ENCODE peak calls at places on chromosomes 4 and X, in four cellular contexts. O is GM23248; K is CD4-positive, alpha-beta memory T cell; I is IMR-90. Y is an unnamed sample.

GRCh38 chrX:13658602-13659001 is 5.7 kb downstream of the TCEANC start:
- DNase-seq in K (no peak), I (peak), O (peak), Y (peak)

GRCh38 chrX:997631-998137 is 214.8 kb downstream of the CRLF2 start:
- DNase-seq in I (no peak), K (no peak), O (no peak), Y (no peak)

GRCh38 chr4:55359397-55359916 is 13.4 kb downstream of the SRD5A3 start:
- DNase-seq in K (no peak), O (peak), I (no peak), Y (peak)

GRCh38 chr4:24794916-24795665 is at the start of gene SOD3:
- DNase-seq in I (peak), O (peak), K (no peak), Y (peak)

GRCh38 chr4:141220271-141220654 is 432 bp upstream of the ZNF330 start:
- DNase-seq in I (no peak), O (peak), K (no peak), Y (no peak)

GRCh38 chr4:62191446-62191845 is 991.3 kb downstream of the ADGRL3 start:
- DNase-seq in I (no peak), K (no peak), O (no peak), Y (no peak)

GRCh38 chr4:40576651-40577480 is 52.8 kb downstream of the RBM47 start:
- DNase-seq in K (no peak), O (peak), I (peak), Y (peak)

GRCh38 chr4:26179316-26179760 is 141.5 kb upstream of the RBPJ start:
- DNase-seq in I (no peak), K (no peak), O (peak), Y (no peak)

GRCh38 chr4:8709729-8710360 is 117.3 kb downstream of the CPZ start:
- DNase-seq in I (no peak), K (no peak), O (no peak), Y (no peak)

GRCh38 chr4:151429957-151430548 is 21.1 kb downstream of the FHIP1A start:
- DNase-seq in I (no peak), O (no peak), K (no peak), Y (no peak)

GRCh38 chr4:63325140-63325539 is 1084.1 kb downstream of the TECRL start:
- DNase-seq in I (no peak), O (no peak), K (no peak), Y (no peak)

GRCh38 chrX:114675365-114675764 is 91.5 kb downstream of the HTR2C start:
- DNase-seq in O (peak), I (no peak), K (no peak), Y (peak)

DNA sequence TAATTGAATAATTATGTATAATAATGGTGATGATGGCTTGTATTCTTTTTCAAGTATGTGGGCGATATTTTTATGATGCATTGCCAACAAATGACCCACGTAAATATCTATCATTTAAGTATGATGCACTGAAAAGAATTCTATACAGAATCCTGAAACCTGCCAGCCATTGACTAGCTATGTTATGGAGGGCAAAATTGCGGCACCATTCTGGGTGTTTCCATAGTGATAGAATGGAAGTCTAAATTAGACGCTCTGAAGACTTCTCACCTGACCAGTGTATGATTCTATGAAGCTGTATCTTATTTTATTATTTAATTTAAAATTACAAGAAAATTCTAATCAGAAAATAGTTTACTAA is 673 bp upstream of the CENPC start:
- DNase-seq in K (no peak), O (no peak), I (no peak), Y (no peak)
- H3K4me3 ChIP-seq in K (no peak), O (peak), I (peak), Y (peak)

DNA sequence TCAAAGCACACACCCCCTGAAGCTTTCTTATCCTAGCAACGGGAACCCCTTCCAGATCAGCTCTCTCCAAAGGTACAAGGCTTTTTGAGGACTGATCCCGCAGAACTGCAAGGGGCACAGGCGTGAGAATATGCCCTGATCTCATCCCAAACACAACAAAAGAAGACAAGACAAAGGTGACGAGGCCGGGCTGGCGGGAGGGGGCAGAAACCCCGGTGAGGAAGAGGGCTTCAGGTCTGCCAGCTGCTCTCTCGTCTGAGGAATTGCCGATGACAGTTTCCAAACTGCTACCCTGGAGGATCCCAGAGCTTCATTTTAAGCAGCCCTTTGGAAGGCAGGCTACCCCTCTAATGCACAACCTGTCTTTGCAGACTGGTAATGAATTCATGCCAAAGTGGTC is 3.4 kb downstream of the HCFC1 start:
- DNase-seq in K (peak), I (no peak), O (no peak), Y (no peak)
- H3K4me3 ChIP-seq in K (peak), I (no peak), O (peak), Y (no peak)

GRCh38 chrX:149908308-149908707 is 21.1 kb upstream of the HSFX4 start:
- DNase-seq in I (no peak), K (no peak), O (no peak), Y (no peak)

GRCh38 chrX:149898554-149898953 is 17.6 kb downstream of the MAGEA8 start:
- DNase-seq in K (no peak), O (no peak), I (no peak), Y (no peak)

GRCh38 chrX:149908727-149909126 is 20.6 kb upstream of the HSFX4 start:
- DNase-seq in O (no peak), K (no peak), I (no peak), Y (no peak)

GRCh38 chrX:149909324-149910177 is 19.8 kb upstream of the HSFX4 start:
- DNase-seq in K (peak), I (no peak), O (no peak), Y (no peak)

GRCh38 chrX:149903889-149904748 is 23.1 kb downstream of the MAGEA8 start:
- DNase-seq in I (peak), O (peak), K (no peak), Y (peak)
- H3K4me3 ChIP-seq in I (peak), O (peak), K (no peak), Y (no peak)

DNA sequence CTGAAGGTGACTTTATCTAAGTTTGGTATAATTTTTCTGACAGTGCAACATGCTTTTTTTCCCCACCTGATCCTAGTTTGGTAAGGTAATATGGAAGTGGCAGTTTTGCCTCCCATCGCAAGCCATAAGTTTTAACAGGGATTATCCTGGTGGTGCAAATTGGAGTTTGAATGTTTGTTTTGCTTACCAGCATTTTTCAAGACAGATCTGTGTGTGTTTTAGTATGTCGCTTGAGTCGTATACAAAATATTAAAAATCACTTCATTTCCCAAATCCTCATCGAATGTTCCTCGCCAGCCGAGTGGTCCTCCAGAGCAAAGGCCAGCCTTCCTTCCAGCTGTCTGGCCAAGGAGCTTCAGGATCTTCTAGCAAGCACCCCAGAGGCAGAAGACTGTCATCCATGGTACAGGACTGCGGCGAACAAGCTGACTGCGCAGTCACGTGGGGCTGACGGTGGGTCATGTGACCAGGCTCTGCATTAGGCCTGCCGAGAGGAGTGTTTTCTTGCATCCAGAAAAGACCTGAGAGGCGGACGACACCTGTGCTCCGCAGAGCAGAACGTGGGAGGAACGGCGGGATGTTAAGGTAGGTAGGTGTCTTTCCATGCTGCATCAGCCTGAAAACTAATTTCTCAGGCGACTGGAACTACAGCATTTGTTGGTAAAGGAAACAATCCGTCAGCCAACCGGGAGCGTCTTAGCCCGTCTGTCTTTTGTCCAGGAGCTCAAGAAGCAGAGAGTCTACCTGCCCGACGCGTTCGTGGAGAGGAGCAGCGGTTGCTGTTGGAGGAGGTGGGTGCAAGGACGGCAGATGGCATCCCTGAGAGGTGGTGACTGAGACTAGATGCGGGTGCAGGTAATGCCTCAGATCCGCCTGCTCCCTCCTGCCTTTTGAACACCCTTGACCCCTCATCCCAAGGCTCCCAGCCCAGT is at the start of gene GPRASP3:
- DNase-seq in I (peak), O (peak), K (peak), Y (peak)
- H3K4me3 ChIP-seq in I (peak), O (peak), K (peak), Y (peak)

DNA sequence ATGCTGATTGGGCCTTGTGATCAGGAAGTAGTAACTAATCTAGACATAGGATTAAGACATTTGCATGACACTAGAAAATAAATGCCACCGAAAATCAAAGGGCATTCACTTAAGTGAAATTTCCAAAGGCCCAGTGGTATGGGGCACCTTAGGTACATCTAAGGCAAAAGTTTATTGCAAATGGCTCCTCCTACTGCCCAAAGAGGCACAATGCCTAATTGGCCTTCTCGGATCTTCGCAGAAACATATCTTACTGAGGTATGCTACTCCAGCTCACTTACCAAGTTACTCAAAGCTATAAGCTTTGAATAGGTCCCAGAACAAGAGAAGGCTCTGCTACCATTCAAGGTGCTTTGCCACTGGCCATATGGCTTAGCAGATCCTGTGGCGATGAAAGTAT is 174.8 kb upstream of the CXCL13 start:
- DNase-seq in K (no peak), I (no peak), O (no peak), Y (no peak)
- H3K4me3 ChIP-seq in K (no peak), I (no peak), O (no peak), Y (no peak)

GRCh38 chrX:102744307-102744706 is 23.8 kb downstream of the GPRASP3 start:
- DNase-seq in K (no peak), I (no peak), O (no peak), Y (no peak)

GRCh38 chrX:102739642-102740041 is 19.1 kb downstream of the GPRASP3 start:
- DNase-seq in K (no peak), O (no peak), I (peak), Y (peak)

GRCh38 chrX:102746134-102746584 is 25.6 kb downstream of the GPRASP3 start:
- DNase-seq in K (no peak), O (peak), I (no peak), Y (peak)

DNA sequence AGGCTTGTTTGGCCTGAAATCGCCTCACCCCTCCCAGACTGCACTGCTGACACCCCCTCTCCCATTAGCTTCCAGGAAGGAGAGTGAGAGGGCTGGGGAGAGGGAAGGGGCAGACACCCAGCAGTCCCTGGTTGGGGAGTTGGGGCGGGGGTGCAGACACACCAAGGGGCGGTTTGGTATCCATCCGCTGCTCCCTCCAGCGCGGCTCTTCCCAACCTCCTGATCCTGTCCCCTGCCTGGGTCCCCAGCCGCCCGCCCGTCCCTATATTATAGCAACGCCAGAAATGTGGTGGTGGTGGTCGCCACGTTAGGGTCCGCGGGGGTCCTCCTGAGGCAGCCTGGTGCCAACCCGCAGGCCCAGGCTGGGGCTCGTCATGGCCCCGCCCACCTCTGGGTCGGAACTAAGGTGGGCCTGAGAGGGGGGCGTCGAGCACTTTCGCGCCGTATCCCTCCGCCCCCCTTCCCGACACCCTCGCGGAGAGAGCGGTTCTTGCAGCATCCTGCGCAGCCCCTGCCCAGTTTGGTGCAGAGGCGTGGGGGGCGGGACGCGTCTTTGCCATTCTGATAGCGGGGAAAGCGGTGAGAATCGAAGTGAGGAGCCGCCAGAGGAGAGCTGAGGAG is 25.1 kb downstream of the GPRASP3 start:
- DNase-seq in K (no peak), O (peak), I (no peak), Y (no peak)
- H3K4me3 ChIP-seq in K (peak), O (peak), I (peak), Y (peak)

DNA sequence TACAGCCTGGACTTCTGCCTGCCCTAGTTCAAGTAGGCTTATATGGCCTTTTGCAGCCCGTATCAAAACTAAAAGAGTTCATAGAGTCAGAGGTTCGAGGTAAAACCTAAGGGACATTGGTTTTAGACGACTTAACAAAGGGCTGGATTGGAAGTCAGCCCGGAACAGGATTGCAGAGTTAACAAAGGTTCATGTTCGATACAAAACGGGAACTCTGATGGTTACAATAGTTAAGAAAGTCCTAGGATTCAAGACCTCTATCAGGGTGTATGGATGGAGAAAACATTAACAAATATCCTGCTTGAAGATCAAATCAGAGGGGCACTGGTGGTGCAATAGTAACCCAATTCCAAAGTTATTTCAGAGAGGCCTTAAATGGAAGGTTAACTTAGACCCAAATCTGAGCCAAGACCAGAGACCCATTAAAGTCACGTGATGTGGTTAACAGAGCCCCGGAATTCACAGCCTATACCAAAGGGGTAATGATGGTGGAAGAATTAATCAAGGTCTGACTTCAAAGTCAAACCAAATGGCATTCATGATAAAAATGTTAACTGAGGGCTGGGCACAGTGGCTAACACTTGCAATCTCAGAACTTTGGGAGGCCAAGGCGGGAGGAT is 656 bp upstream of the ZNF630 start:
- DNase-seq in K (no peak), O (no peak), I (no peak), Y (no peak)
- H3K4me3 ChIP-seq in K (no peak), O (peak), I (peak), Y (no peak)

DNA sequence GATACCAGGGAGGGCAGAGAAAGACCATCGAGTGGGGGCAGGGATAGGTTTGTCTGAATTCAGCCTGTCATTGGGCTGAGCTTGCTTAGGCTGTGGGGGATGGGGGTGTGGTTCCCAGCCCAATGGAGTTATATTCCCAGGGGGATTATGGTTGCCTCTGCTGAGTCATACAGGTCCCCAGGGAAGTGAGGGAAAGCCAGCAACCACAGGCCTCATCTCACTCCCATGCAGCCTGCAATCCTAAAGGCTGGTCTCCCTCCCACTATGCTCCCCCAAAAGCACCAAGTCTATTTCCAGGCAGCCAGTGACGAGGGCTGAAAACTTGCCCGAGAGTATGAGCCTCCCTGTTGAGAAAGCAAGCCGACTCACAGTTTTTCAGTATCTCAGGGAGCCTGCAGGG is 39.3 kb downstream of the AFM start:
- DNase-seq in O (peak), K (no peak), I (peak), Y (peak)
- H3K4me3 ChIP-seq in O (no peak), K (no peak), I (no peak), Y (no peak)

GRCh38 chr4:41933997-41934812 is 1.0 kb upstream of the TMEM33 start:
- DNase-seq in K (no peak), I (no peak), O (no peak), Y (no peak)
- H3K4me3 ChIP-seq in K (no peak), I (no peak), O (peak), Y (peak)

GRCh38 chr4:4492161-4492847 is 49.5 kb downstream of the STX18 start:
- DNase-seq in I (peak), K (no peak), O (peak), Y (peak)
- H3K4me3 ChIP-seq in I (peak), K (no peak), O (peak), Y (no peak)